ENCODE peak calls at places on chromosomes 12 and 14, in six cellular contexts. D is naive thymus-derived CD4-positive, alpha-beta T cell; Q is neural progenitor cell; V is adrenal gland; B is CD4-positive, alpha-beta T cell; J is aorta. K is an unnamed sample.

GRCh38 chr14:91577632-91578233 is 67.6 kb upstream of the PPP4R3A start:
- DNase-seq in Q (no peak), D (no peak), V (no peak), B (no peak), J (no peak), K (peak; percentile 69)

GRCh38 chr12:91565246-91565645 is 382.6 kb upstream of the DCN start:
- DNase-seq in J (no peak), B (no peak), Q (no peak), V (no peak), D (no peak), K (no peak)

GRCh38 chr14:33617154-33617553 is 333.7 kb downstream of the EGLN3 start:
- DNase-seq in J (no peak), V (peak; percentile 6), Q (no peak), D (no peak), B (no peak), K (no peak)

GRCh38 chr12:22228022-22228875 is 106.3 kb downstream of the ST8SIA1 start:
- DNase-seq in V (no peak), Q (no peak), D (no peak), J (no peak), B (no peak), K (no peak)

GRCh38 chr12:92553389-92553788 is 149.4 kb upstream of the PLEKHG7 start:
- DNase-seq in B (no peak), V (peak; percentile 55), J (peak; percentile 75), Q (no peak), D (no peak), K (peak; percentile 89)

GRCh38 chr12:122523280-122523679 is 3.5 kb downstream of the RSRC2 start:
- DNase-seq in B (no peak), D (no peak), V (peak; percentile 60), Q (no peak), J (no peak), K (no peak)

GRCh38 chr12:58177366-58177765 is 236.0 kb downstream of the ATP23 start:
- DNase-seq in J (no peak), Q (no peak), V (no peak), B (no peak), D (no peak), K (no peak)

GRCh38 chr14:101945171-101945570 is 19.2 kb upstream of the DYNC1H1 start:
- DNase-seq in Q (no peak), J (no peak), V (no peak), D (no peak), B (no peak), K (no peak)

GRCh38 chr12:70556179-70556869 is 80.9 kb downstream of the PTPRB start:
- DNase-seq in B (no peak), D (no peak), Q (no peak), V (no peak), J (no peak), K (no peak)

GRCh38 chr14:52583544-52583943 is 30.9 kb downstream of the GPR137C start:
- DNase-seq in J (no peak), Q (no peak), V (no peak), D (no peak), B (no peak), K (no peak)

GRCh38 chr14:22478670-22479069 is 110.4 kb downstream of the DAD1 start:
- DNase-seq in J (no peak), V (no peak), D (no peak), B (no peak), Q (no peak), K (no peak)

GRCh38 chr14:65517635-65518542 is 105.4 kb downstream of the FUT8 start:
- DNase-seq in B (no peak), D (no peak), J (no peak), V (no peak), Q (no peak), K (no peak)

GRCh38 chr14:88995437-88996198 is 171.2 kb downstream of the TTC8 start:
- DNase-seq in V (peak; percentile 63), J (no peak), Q (no peak), D (no peak), B (no peak), K (peak; percentile 65)

GRCh38 chr12:12010277-12011031 is 60.3 kb upstream of the BCL2L14 start:
- DNase-seq in J (peak; percentile 90), Q (no peak), V (peak; percentile 69), B (no peak), D (peak; percentile 80), K (no peak)

GRCh38 chr14:99909500-99910064 is 116.4 kb downstream of the EML1 start:
- DNase-seq in Q (no peak), D (no peak), J (no peak), B (no peak), V (no peak), K (no peak)

GRCh38 chr12:42143401-42144173 is 1.1 kb downstream of the GXYLT1 start:
- DNase-seq in B (no peak), J (no peak), Q (peak; percentile 9), V (no peak), D (peak; percentile 22), K (no peak)

GRCh38 chr14:86858043-86858442 is 1134.9 kb downstream of the GALC start:
- DNase-seq in Q (no peak), V (no peak), D (no peak), J (no peak), B (no peak), K (no peak)

GRCh38 chr12:100219328-100220109 is 18.9 kb downstream of the ACTR6 start:
- DNase-seq in B (no peak), Q (no peak), V (no peak), D (no peak), J (no peak), K (no peak)

GRCh38 chr14:75946785-75947184 is 35.0 kb downstream of the TGFB3 start:
- DNase-seq in B (no peak), J (no peak), D (no peak), V (no peak), Q (no peak), K (no peak)

GRCh38 chr12:5689773-5690172 is 255.3 kb downstream of the ANO2 start:
- DNase-seq in V (no peak), Q (no peak), B (no peak), D (no peak), J (no peak), K (no peak)

GRCh38 chr12:81077686-81078441 is at the start of gene ACSS3:
- DNase-seq in B (no peak), D (no peak), V (peak; percentile 59), Q (peak; percentile 92), J (peak; percentile 61), K (peak; percentile 86)

GRCh38 chr14:75282166-75282547 is 3.5 kb downstream of the FOS start:
- DNase-seq in Q (no peak), J (no peak), V (no peak), D (peak; percentile 17), B (no peak), K (no peak)

GRCh38 chr12:92696240-92696639 is 6.5 kb upstream of the PLEKHG7 start:
- DNase-seq in B (no peak), D (no peak), J (peak; percentile 74), V (peak; percentile 46), Q (no peak), K (no peak)

GRCh38 chr14:102295301-102295700 is 9.7 kb downstream of the MOK start:
- DNase-seq in J (no peak), V (no peak), B (no peak), Q (no peak), D (no peak), K (no peak)

GRCh38 chr12:112386726-112387125 is 4.5 kb upstream of the HECTD4 start:
- DNase-seq in V (no peak), J (no peak), B (no peak), Q (no peak), D (no peak), K (no peak)

GRCh38 chr14:51327376-51327775 is 87.3 kb downstream of the TMX1 start:
- DNase-seq in B (no peak), D (no peak), V (no peak), Q (no peak), J (no peak), K (no peak)

GRCh38 chr12:65313704-65314317 is 35.3 kb downstream of the MSRB3 start:
- DNase-seq in V (no peak), B (no peak), Q (peak; percentile 10), J (no peak), D (no peak), K (no peak)

GRCh38 chr14:69107407-69108003 is 45.4 kb downstream of the DCAF5 start:
- DNase-seq in D (peak; percentile 50), V (peak; percentile 66), B (no peak), Q (peak; percentile 68), J (no peak), K (no peak)

GRCh38 chr12:46964496-46965098 is 114.8 kb upstream of the PCED1B start:
- DNase-seq in V (peak; percentile 38), J (no peak), Q (peak; percentile 91), D (no peak), B (no peak), K (no peak)

GRCh38 chr12:131315601-131316000 is 361.9 kb downstream of the ADGRD1 start:
- DNase-seq in D (no peak), Q (no peak), B (no peak), J (no peak), V (no peak), K (no peak)

GRCh38 chr14:92471919-92472318 is 41.7 kb upstream of the RIN3 start:
- DNase-seq in B (no peak), J (no peak), D (no peak), V (no peak), Q (no peak), K (no peak)